ENCODE peak calls at places on chromosome 2, in five cellular contexts. B is tibial nerve, A is lung, Z is heart left ventricle, K is neural progenitor cell. H is an unnamed sample. For H3K4me1, the result is how much of the 10 kb centered on the place peaks cover.

GRCh38 chr2:102337012-102337411 is 18.6 kb upstream of the IL18R1 start:
- DNase-seq in B (no peak), A (no peak), K (no peak), Z (no peak), H (no peak)

GRCh38 chr2:207051345-207051959 is 112.1 kb downstream of the CPO start:
- DNase-seq in K (no peak), Z (no peak), A (no peak), B (no peak), H (no peak)

GRCh38 chr2:47274054-47274779 is 119.1 kb upstream of the STPG4 start:
- DNase-seq in A (no peak), K (no peak), Z (no peak), B (no peak), H (no peak)

GRCh38 chr2:128771401-128771800 is 452.7 kb upstream of the HS6ST1 start:
- DNase-seq in K (no peak), B (no peak), A (no peak), Z (no peak), H (no peak)

GRCh38 chr2:201633862-201634261 is 9.4 kb downstream of the TMEM237 start:
- DNase-seq in K (no peak), A (no peak), Z (no peak), B (no peak), H (no peak)

GRCh38 chr2:200352631-200353030 is 46.1 kb downstream of the SPATS2L start:
- DNase-seq in A (no peak), K (peak), Z (no peak), B (no peak), H (no peak)

GRCh38 chr2:122172812-122173211 is 417.4 kb downstream of the TSN start:
- DNase-seq in K (no peak), Z (no peak), B (no peak), A (no peak), H (no peak)

GRCh38 chr2:96527052-96527964 is 9.2 kb upstream of the ARID5A start:
- DNase-seq in A (no peak), K (peak), Z (peak), B (no peak), H (peak)

GRCh38 chr2:214005337-214005736 is 405.5 kb upstream of the VWC2L start:
- DNase-seq in K (no peak), Z (no peak), A (no peak), B (no peak), H (no peak)

GRCh38 chr2:42755161-42755900 is 8.6 kb downstream of the OXER1 start:
- DNase-seq in Z (no peak), B (no peak), K (no peak), A (no peak), H (no peak)

GRCh38 chr2:54503192-54503591 is 47.1 kb downstream of the SPTBN1 start:
- DNase-seq in B (no peak), K (peak), Z (no peak), A (no peak), H (no peak)

GRCh38 chr2:121247534-121247933 is 37.5 kb downstream of the TFCP2L1 start:
- DNase-seq in Z (no peak), A (no peak), B (no peak), K (no peak), H (no peak)

GRCh38 chr2:180660881-180661280 is 319.5 kb upstream of the UBE2E3 start:
- DNase-seq in A (no peak), Z (no peak), K (no peak), B (no peak), H (no peak)

GRCh38 chr2:178263159-178263860 is 69.0 kb downstream of the OSBPL6 start:
- DNase-seq in A (no peak), K (no peak), B (no peak), Z (no peak), H (no peak)

GRCh38 chr2:237682151-237682550 is 54.8 kb downstream of the LRRFIP1 start:
- DNase-seq in K (no peak), Z (no peak), B (no peak), A (no peak), H (no peak)

GRCh38 chr2:237675326-237675725 is 47.9 kb downstream of the LRRFIP1 start:
- DNase-seq in Z (no peak), K (no peak), B (no peak), A (no peak), H (no peak)

GRCh38 chr2:237674731-237675276 is 47.4 kb downstream of the LRRFIP1 start:
- DNase-seq in B (peak), A (peak), K (peak), Z (peak), H (peak)

GRCh38 chr2:237680702-237681478 is 53.5 kb downstream of the LRRFIP1 start:
- DNase-seq in Z (no peak), A (no peak), K (no peak), B (no peak), H (no peak)

DNA sequence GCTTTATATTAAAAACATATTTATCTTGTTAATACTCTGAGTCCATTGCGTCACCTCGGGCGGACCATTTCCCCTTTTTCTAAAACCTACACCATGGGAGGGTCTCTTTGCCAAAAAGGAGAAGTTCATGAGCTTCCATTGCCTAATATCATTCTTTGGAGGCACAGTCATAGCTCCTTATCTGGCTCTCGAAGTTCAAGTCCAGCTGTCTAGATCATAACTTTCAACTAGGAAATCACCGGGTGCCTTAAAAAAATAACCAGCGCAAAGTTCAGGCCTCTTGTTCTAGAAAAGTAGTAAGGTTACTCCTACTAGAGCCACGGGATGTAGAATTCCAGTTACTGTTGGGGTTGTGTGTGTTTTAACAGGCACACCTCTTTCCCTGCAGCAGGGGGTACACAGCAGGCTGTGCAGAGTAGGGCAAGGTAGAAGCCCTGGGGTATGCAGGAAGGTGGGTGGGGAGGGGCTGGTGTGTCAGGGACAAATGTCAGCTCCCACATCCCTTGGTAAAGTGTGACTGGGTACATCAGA is 50.6 kb downstream of the LRRFIP1 start:
- DNase-seq in Z (no peak), K (no peak), A (peak), B (no peak), H (no peak)
- H3K4me3 ChIP-seq in Z (no peak), K (no peak), A (no peak), B (no peak), H (peak)

DNA sequence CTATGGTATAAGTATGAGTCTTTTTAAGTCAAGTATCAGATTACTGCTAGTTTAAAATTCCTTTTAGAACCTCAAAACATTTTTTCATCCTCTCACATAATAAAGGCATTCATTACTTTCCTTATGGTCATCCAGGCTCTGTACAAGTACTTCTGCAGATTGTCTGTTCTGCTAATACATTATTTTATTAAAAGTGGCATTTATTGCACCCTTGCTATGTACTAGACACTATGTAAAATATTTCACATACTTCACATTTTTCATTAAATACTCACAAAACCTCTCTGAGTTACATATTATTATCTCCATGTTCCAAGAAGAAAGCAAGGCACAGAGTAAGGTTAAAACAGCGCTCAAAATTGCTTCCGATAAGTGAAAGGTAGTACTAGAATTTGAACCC is 84.1 kb downstream of the RAPH1 start:
- DNase-seq in Z (no peak), B (no peak), A (no peak), K (no peak), H (no peak)
- TF ChIP-seq CTCF in Z (no peak), B (no peak), A (no peak), K (no peak), H (no peak)

GRCh38 chr2:203544402-203544801 is 9.3 kb upstream of the RAPH1 start:
- DNase-seq in Z (no peak), K (no peak), B (no peak), A (no peak), H (no peak)

GRCh38 chr2:203551653-203552250 is 16.7 kb upstream of the RAPH1 start:
- DNase-seq in A (peak), Z (no peak), K (no peak), B (no peak), H (no peak)

GRCh38 chr2:203549406-203549805 is 14.3 kb upstream of the RAPH1 start:
- DNase-seq in A (no peak), Z (no peak), K (no peak), B (no peak), H (no peak)

GRCh38 chr2:203547356-203547755 is 12.3 kb upstream of the RAPH1 start:
- DNase-seq in K (no peak), B (no peak), Z (no peak), A (no peak), H (no peak)

GRCh38 chr2:203548887-203549286 is 13.8 kb upstream of the RAPH1 start:
- DNase-seq in B (no peak), A (no peak), K (no peak), Z (no peak), H (no peak)
- H3K4me1 ChIP-seq in B (under half), A (under half), K (under half), Z (under half), H (under half)

DNA sequence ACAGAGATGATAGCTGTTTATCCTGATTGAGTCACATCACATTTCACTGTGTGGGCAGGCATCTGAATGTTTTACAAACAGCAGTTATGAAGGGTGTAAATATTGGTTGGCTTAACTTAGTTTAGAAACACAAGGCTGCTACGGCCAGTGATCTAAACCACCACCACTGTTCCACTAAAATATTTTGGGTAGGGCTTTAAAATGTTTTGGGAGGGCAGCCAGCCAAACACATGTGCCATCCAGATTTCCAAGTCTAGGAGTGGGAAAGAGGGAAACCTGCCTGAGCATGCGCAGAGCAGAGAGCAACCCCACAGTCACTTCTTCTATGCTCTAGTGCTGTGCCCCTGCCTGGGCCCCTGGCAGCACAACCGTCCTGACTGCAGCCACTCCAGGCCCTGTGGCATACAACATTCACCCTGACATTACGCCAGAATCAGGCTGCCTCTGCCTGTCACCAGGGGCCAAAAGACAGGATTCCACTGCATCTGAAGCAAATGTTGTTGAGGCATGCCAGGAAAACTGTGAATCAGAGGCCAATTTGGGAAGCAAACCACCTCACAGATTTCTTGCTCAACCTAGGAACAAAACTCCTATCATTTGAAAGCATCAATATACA is 74.8 kb upstream of the COL5A2 start:
- DNase-seq in B (peak), A (peak), K (peak), Z (no peak), H (peak)
- H3K4me3 ChIP-seq in B (no peak), A (no peak), K (no peak), Z (no peak), H (no peak)

DNA sequence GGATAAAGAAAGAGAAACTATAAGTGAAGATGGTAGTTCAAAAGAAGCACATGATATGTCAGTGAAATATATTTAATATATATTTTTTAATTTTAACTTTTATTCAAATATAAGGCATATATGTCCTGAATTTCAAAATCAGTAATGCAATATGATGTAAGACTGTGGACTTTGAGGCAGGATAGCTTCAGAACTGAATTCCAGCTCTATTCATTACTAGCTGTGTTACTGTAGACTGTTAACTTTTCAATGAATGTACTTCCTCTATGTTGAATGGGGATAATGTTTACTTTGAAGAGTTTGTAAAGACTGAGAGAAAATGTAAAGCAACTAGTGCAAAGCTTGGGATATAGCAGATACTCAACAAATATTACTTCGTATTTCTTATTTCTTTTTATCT is 112.6 kb downstream of the PMS1 start:
- DNase-seq in K (no peak), B (no peak), Z (no peak), A (no peak), H (no peak)
- TF ChIP-seq CTCF in K (no peak), B (no peak), Z (no peak), A (no peak), H (no peak)

GRCh38 chr2:233085839-233086150 is 25.7 kb downstream of the INPP5D start:
- DNase-seq in K (no peak), Z (no peak), B (no peak), A (no peak), H (no peak)

GRCh38 chr2:233087725-233088124 is 27.6 kb downstream of the INPP5D start:
- DNase-seq in K (no peak), Z (no peak), A (no peak), B (no peak), H (no peak)

GRCh38 chr2:233089851-233090250 is 29.7 kb downstream of the INPP5D start:
- DNase-seq in K (no peak), B (no peak), A (no peak), Z (no peak), H (no peak)

GRCh38 chr2:233091595-233092375 is 31.6 kb downstream of the INPP5D start:
- DNase-seq in K (no peak), B (no peak), Z (no peak), A (no peak), H (no peak)

DNA sequence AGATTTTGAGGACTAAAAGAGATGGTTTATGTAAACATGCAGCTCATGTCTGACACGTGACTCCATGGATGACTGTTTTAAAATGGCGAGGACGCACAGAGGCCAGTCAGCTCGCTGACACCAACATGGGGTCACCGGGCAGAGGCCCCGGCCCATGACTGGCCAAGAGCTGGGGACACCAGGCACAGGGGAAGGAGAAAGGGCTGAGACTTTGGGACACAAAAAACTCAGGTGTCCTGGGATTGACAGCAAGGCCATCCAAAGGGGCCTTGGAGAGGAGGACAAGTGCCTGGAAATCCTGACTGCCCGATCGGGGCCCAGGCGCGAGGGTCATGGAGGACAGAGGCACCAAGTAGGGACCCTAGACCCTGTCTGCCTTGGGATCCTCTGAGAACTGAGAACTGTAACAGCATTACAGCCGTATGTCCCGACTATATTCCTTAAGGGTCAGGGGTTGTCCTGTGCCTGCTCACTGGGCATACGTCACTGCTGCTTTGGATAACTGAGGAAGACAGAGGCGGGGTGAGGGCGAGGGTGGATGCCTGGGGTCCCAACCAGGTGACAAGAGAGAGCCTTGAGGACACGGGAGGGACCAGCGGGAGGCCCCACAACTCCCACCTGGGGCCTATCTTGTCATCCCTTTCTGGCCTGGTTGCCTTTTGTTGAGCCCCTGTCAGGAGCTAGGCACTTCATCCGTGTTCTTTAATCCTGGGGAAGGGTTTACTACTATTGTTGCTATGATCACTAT is 28.6 kb downstream of the INPP5D start:
- DNase-seq in B (no peak), K (no peak), Z (no peak), A (no peak), H (no peak)
- H3K4me1 ChIP-seq in B (under half), K (under half), Z (under half), A (under half), H (under half)